ENCODE peak calls at places on chromosomes 7 and 10, in ten cellular contexts. I is AG04449; D is stimulated activated CD8-positive, alpha-beta memory T cell treated with anti-CD3 and anti-CD28 coated beads, Interleukin-12 subunit alpha, Interleukin-12 subunit beta, amount 100 ng/mL, for 1 hour; F is NAMALWA; L is Peyer's patch; A is A172; W is WTC11; M is stimulated activated CD4-positive, alpha-beta T cell treated with anti-CD3 and anti-CD28 coated beads, Interleukin-2, amount 100 ng/mL, for 48 hours; J is left ventricle myocardium superior; O is activated T-helper 1 cell treated with Interleukin-2 at 50 U/mL for 16 hours. Y is an unnamed sample.

GRCh38 chr10:101441539-101442455 is 87.8 kb downstream of the BTRC start:
- DNase-seq in I (peak; percentile 19), D (no peak), F (peak; percentile 79), L (no peak), A (peak; percentile 74), W (peak; percentile 17), M (no peak), J (no peak), O (no peak), Y (no peak)

GRCh38 chr10:112981553-112981952 is 31.5 kb downstream of the TCF7L2 start:
- DNase-seq in I (no peak), D (no peak), F (peak; percentile 86), L (no peak), A (peak; percentile 42), W (no peak), M (peak; percentile 13), J (no peak), O (no peak), Y (no peak)

GRCh38 chr10:62619409-62619730 is 185.2 kb upstream of the ADO start:
- DNase-seq in I (no peak), D (no peak), F (no peak), L (no peak), A (no peak), W (no peak), M (no peak), J (no peak), O (no peak), Y (no peak)

GRCh38 chr10:31582365-31583052 is 263.5 kb downstream of the ZEB1 start:
- DNase-seq in I (no peak), D (no peak), F (no peak), L (no peak), A (peak; percentile 65), W (no peak), M (no peak), J (peak; percentile 43), O (no peak), Y (no peak)

GRCh38 chr7:86914468-86915054 is 144.9 kb downstream of the ELAPOR2 start:
- DNase-seq in I (no peak), D (no peak), F (peak; percentile 69), L (no peak), A (peak; percentile 10), W (no peak), M (no peak), J (no peak), O (no peak), Y (no peak)

GRCh38 chr7:151888079-151888673 is 11.3 kb upstream of the PRKAG2 start:
- DNase-seq in I (no peak), D (no peak), F (no peak), L (peak; percentile 64), A (no peak), W (no peak), M (no peak), J (no peak), O (no peak), Y (no peak)

GRCh38 chr7:127391591-127392181 is 822 bp downstream of the ZNF800 start:
- DNase-seq in I (no peak), D (no peak), F (peak; percentile 72), L (peak; percentile 62), A (peak; percentile 17), W (peak; percentile 22), M (peak; percentile 51), J (no peak), O (peak; percentile 36), Y (peak; percentile 36)

GRCh38 chr7:931871-932650 is 22.4 kb downstream of the ADAP1 start:
- DNase-seq in I (no peak), D (no peak), F (no peak), L (peak; percentile 39), A (no peak), W (peak; percentile 2), M (no peak), J (peak; percentile 11), O (no peak), Y (no peak)

GRCh38 chr7:1945558-1945957 is 275.5 kb downstream of the ELFN1 start:
- DNase-seq in I (no peak), D (no peak), F (no peak), L (no peak), A (no peak), W (no peak), M (no peak), J (peak; percentile 12), O (no peak), Y (no peak)

GRCh38 chr10:79226391-79227245 is 120.7 kb upstream of the PPIF start:
- DNase-seq in I (no peak), D (no peak), F (no peak), L (no peak), A (no peak), W (no peak), M (no peak), J (no peak), O (no peak), Y (no peak)

GRCh38 chr10:122294511-122295422 is 23.7 kb downstream of the BTBD16 start:
- DNase-seq in I (no peak), D (no peak), F (no peak), L (no peak), A (no peak), W (no peak), M (no peak), J (no peak), O (no peak), Y (no peak)

GRCh38 chr10:77176224-77176623 is 461.4 kb downstream of the KCNMA1 start:
- DNase-seq in I (no peak), D (no peak), F (peak; percentile 4), L (no peak), A (no peak), W (no peak), M (no peak), J (no peak), O (no peak), Y (no peak)

GRCh38 chr10:58514102-58514472 is 1.4 kb downstream of the BICC1 start:
- DNase-seq in I (no peak), D (no peak), F (no peak), L (no peak), A (no peak), W (no peak), M (no peak), J (no peak), O (no peak), Y (no peak)

GRCh38 chr7:19557726-19558470 is 150.9 kb downstream of the POLR1F start:
- DNase-seq in I (no peak), D (no peak), F (no peak), L (no peak), A (no peak), W (no peak), M (no peak), J (no peak), O (no peak), Y (no peak)